ENCODE peak calls at places on chromosomes 11 and 22, in seven cellular contexts. G is HL-60; P is CD8-positive, alpha-beta T cell; R is choroid plexus epithelial cell; D is fibroblast of lung; V is suprapubic skin; X is endothelial cell of umbilical vein. Q is an unnamed sample.

GRCh38 chr11:2728663-2729332 is 29.0 kb upstream of the KCNQ1OT1 start:
- DNase-seq in G (no peak), P (no peak), R (no peak), D (no peak), V (no peak), X (no peak), Q (no peak)

GRCh38 chr22:38872831-38873248 is 824 bp upstream of the CBX6 start:
- DNase-seq in G (peak), P (no peak), R (peak), D (peak), V (no peak), X (peak), Q (peak)

GRCh38 chr11:95279921-95280861 is 49.2 kb upstream of the SESN3 start:
- DNase-seq in G (peak), P (no peak), R (peak), D (no peak), V (no peak), X (no peak), Q (no peak)

GRCh38 chr11:125946712-125947418 is 1.0 kb downstream of the VSIG10L2 start:
- DNase-seq in G (no peak), P (no peak), R (no peak), D (no peak), V (no peak), X (no peak), Q (no peak)

GRCh38 chr11:72813740-72814138 is 472 bp upstream of the ATG16L2 start:
- DNase-seq in G (peak), P (no peak), R (peak), D (peak), V (no peak), X (no peak), Q (no peak)

GRCh38 chr22:41523464-41524221 is 20.6 kb downstream of the POLR3H start:
- DNase-seq in G (no peak), P (no peak), R (peak), D (peak), V (peak), X (no peak), Q (peak)

GRCh38 chr11:68402355-68403031 is 58.1 kb upstream of the PPP6R3 start:
- DNase-seq in G (no peak), P (no peak), R (peak), D (no peak), V (no peak), X (no peak), Q (no peak)

GRCh38 chr22:35860837-35861236 is 143.2 kb downstream of the APOL5 start:
- DNase-seq in G (no peak), P (no peak), R (no peak), D (no peak), V (no peak), X (no peak), Q (no peak)

GRCh38 chr11:62588966-62589637 is 2.2 kb downstream of the TUT1 start:
- DNase-seq in G (no peak), P (no peak), R (peak), D (peak), V (no peak), X (peak), Q (no peak)

GRCh38 chr11:97966901-97967300 is 1053.8 kb upstream of the CNTN5 start:
- DNase-seq in G (no peak), P (no peak), R (no peak), D (no peak), V (no peak), X (no peak), Q (no peak)

GRCh38 chr11:46413755-46414465 is 22.3 kb upstream of the CHRM4 start:
- DNase-seq in G (no peak), P (peak), R (no peak), D (no peak), V (no peak), X (no peak), Q (no peak)

DNA sequence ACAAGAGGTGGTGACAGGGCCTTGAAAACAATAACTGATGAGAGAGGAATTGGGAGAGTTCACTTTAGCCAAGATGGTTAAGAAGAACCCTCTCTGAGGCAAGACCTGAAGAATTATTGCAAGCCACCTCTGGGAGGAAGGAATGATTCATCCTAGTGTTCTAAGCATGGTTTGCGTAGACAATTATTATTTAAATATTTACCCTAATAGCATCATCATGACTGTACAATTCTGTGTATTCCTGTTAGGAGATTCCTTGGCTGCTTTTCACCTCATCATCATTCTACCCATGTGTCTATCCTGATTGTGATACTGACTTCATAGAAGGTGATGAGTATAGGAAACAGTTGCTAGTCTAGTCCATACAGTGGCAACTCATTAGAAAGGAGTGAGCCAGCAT is 264.4 kb downstream of the DDX10 start:
- DNase-seq in G (no peak), P (no peak), R (peak), D (peak), V (no peak), X (peak), Q (peak)
- H3K4me3 ChIP-seq in G (no peak), P (no peak), R (no peak), D (no peak), V (no peak), X (no peak), Q (no peak)

DNA sequence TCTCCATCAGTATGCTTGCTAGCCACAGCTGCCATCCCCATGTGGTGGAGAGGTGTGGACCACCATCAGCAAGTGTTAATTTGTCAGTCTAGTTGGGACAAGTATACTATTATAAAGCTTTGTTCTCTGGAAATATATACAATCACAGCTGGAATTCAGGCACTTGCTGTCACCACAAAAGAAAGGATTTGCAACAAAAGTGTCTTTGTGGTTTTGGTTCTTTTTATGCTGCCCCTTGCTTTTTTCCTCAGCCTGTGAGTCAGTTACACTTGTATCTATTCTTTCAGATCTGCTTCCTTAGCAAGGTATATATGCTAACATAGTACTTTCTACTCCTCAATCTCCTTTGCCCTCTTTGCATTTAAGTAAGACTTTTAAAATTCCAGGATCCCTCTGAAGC is 1165.9 kb upstream of the TENM4 start:
- DNase-seq in G (no peak), P (no peak), R (no peak), D (no peak), V (no peak), X (no peak), Q (peak)
- TF ChIP-seq CTCF in G (no peak), P (no peak), R (no peak), D (no peak), V (no peak), X (no peak), Q (no peak)

DNA sequence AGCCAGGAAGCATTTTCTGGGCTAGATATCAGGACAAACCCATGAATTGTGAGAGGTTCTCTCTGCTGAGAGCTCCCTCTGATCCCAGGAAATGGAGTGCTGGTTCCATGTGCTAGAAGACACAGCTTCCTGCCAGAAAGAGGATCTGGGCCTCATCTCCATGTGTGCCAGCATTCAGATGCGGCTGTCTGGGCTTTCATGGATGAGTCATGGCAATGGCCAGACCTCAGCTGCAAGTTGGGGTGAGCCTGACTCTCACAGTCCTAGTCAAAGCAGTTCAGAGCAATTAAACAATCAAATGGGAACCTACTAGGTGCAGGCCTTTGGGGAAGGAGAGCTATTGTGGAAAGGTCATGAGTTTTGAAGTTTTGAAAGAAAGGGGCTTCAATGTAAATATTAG is 82.3 kb upstream of the EED start:
- DNase-seq in G (peak), P (no peak), R (peak), D (peak), V (no peak), X (peak), Q (peak)
- H3K4me3 ChIP-seq in G (no peak), P (no peak), R (no peak), D (no peak), V (no peak), X (no peak), Q (no peak)

DNA sequence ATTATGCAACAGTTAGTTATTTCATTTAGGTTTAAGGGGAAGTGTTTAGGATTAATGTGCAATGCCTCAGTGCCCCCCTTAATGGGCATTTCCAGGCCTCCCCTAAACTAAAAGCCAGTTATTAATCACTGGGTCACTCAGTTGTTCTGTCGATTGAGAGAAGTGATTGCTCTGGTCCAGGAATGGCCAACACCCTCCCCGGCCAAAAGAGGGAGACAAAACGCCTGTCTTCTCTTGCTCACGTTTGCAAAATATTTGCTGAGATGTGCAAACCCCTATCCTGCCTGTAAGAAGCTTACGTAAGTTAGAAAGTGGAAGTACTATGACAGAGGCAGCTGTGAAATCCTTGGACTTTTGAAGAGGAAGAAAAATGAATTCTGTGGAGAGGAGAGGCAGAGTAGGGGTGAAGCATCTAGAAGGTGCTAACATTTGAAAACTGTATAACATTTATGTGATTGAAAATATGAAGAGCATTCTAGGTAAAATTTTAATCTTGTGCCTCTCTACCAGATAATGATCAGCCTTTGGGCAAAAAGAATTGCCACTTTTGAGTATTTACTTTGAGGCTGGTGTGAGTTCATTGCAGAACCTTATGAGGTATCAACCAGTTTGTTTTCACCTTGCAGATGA is 37.7 kb downstream of the NTM start:
- DNase-seq in G (peak), P (no peak), R (peak), D (peak), V (no peak), X (no peak), Q (peak)
- TF ChIP-seq CTCF in G (peak), P (no peak), R (peak), D (peak), V (peak), X (no peak), Q (peak)

GRCh38 chr11:131750152-131750551 is 379.7 kb downstream of the NTM start:
- DNase-seq in G (no peak), P (no peak), R (no peak), D (no peak), V (no peak), X (no peak), Q (no peak)

GRCh38 chr11:131754671-131755070 is 384.3 kb downstream of the NTM start:
- DNase-seq in G (no peak), P (no peak), R (no peak), D (peak), V (no peak), X (peak), Q (no peak)

GRCh38 chr11:131748146-131749050 is 378.0 kb downstream of the NTM start:
- DNase-seq in G (peak), P (no peak), R (peak), D (peak), V (no peak), X (peak), Q (peak)

GRCh38 chr11:131749100-131749499 is 378.7 kb downstream of the NTM start:
- DNase-seq in G (no peak), P (no peak), R (peak), D (peak), V (no peak), X (peak), Q (peak)

GRCh38 chr11:131750692-131751091 is 380.3 kb downstream of the NTM start:
- DNase-seq in G (no peak), P (no peak), R (no peak), D (no peak), V (no peak), X (no peak), Q (no peak)
- H3K4me3 ChIP-seq in G (no peak), P (no peak), R (no peak), D (no peak), V (no peak), X (no peak), Q (no peak)